ENCODE peak calls at places on chromosome X, in seven cellular contexts. E is immature natural killer cell, N is spleen, T is adipocyte, H is left ventricle myocardium superior, U is AG08396, X is EH. F is an unnamed sample.
A peak's percentile ranks its signal among the peaks of the same experiment; 100 is the strongest.

GRCh38 chrX:4944767-4945166 is 1231.3 kb upstream of the PRKX start:
- DNase-seq in E (no peak), N (no peak), T (no peak), H (no peak), U (no peak), X (no peak), F (no peak)

GRCh38 chrX:54182194-54182863 is 725 bp downstream of the FAM120C start:
- DNase-seq in E (peak; percentile 61), N (peak; percentile 93), T (peak; percentile 52), H (peak; percentile 74), U (peak; percentile 41), X (peak; percentile 44), F (peak; percentile 23)

GRCh38 chrX:46967547-46967946 is 55.3 kb downstream of the JADE3 start:
- DNase-seq in E (no peak), N (no peak), T (no peak), H (no peak), U (no peak), X (no peak), F (no peak)

GRCh38 chrX:148380614-148381561 is 119.5 kb upstream of the AFF2 start:
- DNase-seq in E (peak; percentile 64), N (no peak), T (no peak), H (no peak), U (no peak), X (no peak), F (no peak)

GRCh38 chrX:150869450-150869849 is 29.0 kb downstream of the CD99L2 start:
- DNase-seq in E (no peak), N (no peak), T (no peak), H (peak; percentile 47), U (no peak), X (no peak), F (no peak)

GRCh38 chrX:133290076-133290475 is 71.9 kb upstream of the TFDP3 start:
- DNase-seq in E (no peak), N (no peak), T (no peak), H (no peak), U (no peak), X (no peak), F (no peak)

GRCh38 chrX:45133465-45133864 is 67.2 kb downstream of the DIPK2B start:
- DNase-seq in E (no peak), N (no peak), T (no peak), H (no peak), U (no peak), X (no peak), F (no peak)

GRCh38 chrX:71400710-71401109 is 34.6 kb downstream of the TAF1 start:
- DNase-seq in E (no peak), N (no peak), T (no peak), H (no peak), U (no peak), X (no peak), F (no peak)